ENCODE peak calls at places on chromosome 20, in seven cellular contexts. One of them, this sample, is unnamed.

GRCh38 chr20:11692567-11692966 is 225.1 kb upstream of the BTBD3 start:
- DNase-seq in GM23338: no peak
- DNase-seq in PC-3: no peak
- DNase-seq in neural progenitor cell: no peak
- DNase-seq in MM.1S: no peak
- DNase-seq in HCT116: no peak
- DNase-seq in hepatocyte: no peak
- DNase-seq in this sample: no peak

GRCh38 chr20:37992802-37993538 is 40.3 kb downstream of the TTI1 start:
- DNase-seq in GM23338: peak; percentile 46
- DNase-seq in PC-3: peak; percentile 86
- DNase-seq in neural progenitor cell: peak; percentile 47
- DNase-seq in HCT116: no peak
- DNase-seq in MM.1S: peak; percentile 49
- DNase-seq in hepatocyte: peak; percentile 69
- DNase-seq in this sample: peak; percentile 77

GRCh38 chr20:28562510-28562898 is 2695.0 kb upstream of the DEFB115 start:
- DNase-seq in MM.1S: no peak
- DNase-seq in hepatocyte: peak; percentile 5
- DNase-seq in PC-3: peak; percentile 52
- DNase-seq in neural progenitor cell: no peak
- DNase-seq in GM23338: peak; percentile 5
- DNase-seq in HCT116: no peak
- DNase-seq in this sample: peak; percentile 89

GRCh38 chr20:8812818-8813217 is 256.1 kb upstream of the PLCB4 start:
- DNase-seq in GM23338: peak; percentile 59
- DNase-seq in HCT116: no peak
- DNase-seq in neural progenitor cell: no peak
- DNase-seq in MM.1S: no peak
- DNase-seq in hepatocyte: no peak
- DNase-seq in PC-3: no peak
- DNase-seq in this sample: no peak

GRCh38 chr20:10216146-10216741 is 2.4 kb upstream of the SNAP25 start:
- DNase-seq in HCT116: no peak
- DNase-seq in GM23338: peak; percentile 8
- DNase-seq in MM.1S: no peak
- DNase-seq in hepatocyte: no peak
- DNase-seq in PC-3: no peak
- DNase-seq in neural progenitor cell: peak; percentile 25
- DNase-seq in this sample: no peak

GRCh38 chr20:58741384-58741783 is 48.8 kb downstream of the NPEPL1 start:
- DNase-seq in GM23338: no peak
- DNase-seq in PC-3: no peak
- DNase-seq in hepatocyte: no peak
- DNase-seq in HCT116: no peak
- DNase-seq in MM.1S: no peak
- DNase-seq in neural progenitor cell: no peak
- DNase-seq in this sample: no peak

GRCh38 chr20:50645253-50646068 is 45.9 kb downstream of the RIPOR3 start:
- DNase-seq in PC-3: peak; percentile 99
- DNase-seq in hepatocyte: peak; percentile 97
- DNase-seq in GM23338: peak; percentile 95
- DNase-seq in neural progenitor cell: peak; percentile 49
- DNase-seq in HCT116: peak; percentile 80
- DNase-seq in MM.1S: no peak
- DNase-seq in this sample: peak; percentile 95

GRCh38 chr20:48986899-48987298 is 59.2 kb upstream of the CSE1L start:
- DNase-seq in GM23338: no peak
- DNase-seq in neural progenitor cell: no peak
- DNase-seq in PC-3: peak; percentile 49
- DNase-seq in HCT116: no peak
- DNase-seq in MM.1S: no peak
- DNase-seq in hepatocyte: no peak
- DNase-seq in this sample: peak; percentile 12

GRCh38 chr20:7094438-7094997 is 327.0 kb downstream of the BMP2 start:
- DNase-seq in hepatocyte: peak; percentile 66
- DNase-seq in HCT116: peak; percentile 4
- DNase-seq in GM23338: peak; percentile 65
- DNase-seq in PC-3: peak; percentile 71
- DNase-seq in neural progenitor cell: peak; percentile 74
- DNase-seq in MM.1S: peak; percentile 32
- DNase-seq in this sample: peak; percentile 29

GRCh38 chr20:1377984-1378742 is 14.7 kb downstream of the FKBP1A start:
- DNase-seq in hepatocyte: no peak
- DNase-seq in neural progenitor cell: no peak
- DNase-seq in MM.1S: no peak
- DNase-seq in GM23338: no peak
- DNase-seq in PC-3: peak; percentile 96
- DNase-seq in HCT116: peak; percentile 26
- DNase-seq in this sample: peak; percentile 56

GRCh38 chr20:4875578-4876067 is 125.7 kb downstream of the SLC23A2 start:
- DNase-seq in HCT116: no peak
- DNase-seq in GM23338: no peak
- DNase-seq in neural progenitor cell: no peak
- DNase-seq in hepatocyte: no peak
- DNase-seq in MM.1S: no peak
- DNase-seq in PC-3: no peak
- DNase-seq in this sample: no peak

GRCh38 chr20:18288748-18289705 is 700 bp downstream of the ZNF133 start:
- DNase-seq in MM.1S: no peak
- DNase-seq in GM23338: peak; percentile 57
- DNase-seq in neural progenitor cell: peak; percentile 31
- DNase-seq in PC-3: no peak
- DNase-seq in hepatocyte: peak; percentile 26
- DNase-seq in HCT116: no peak
- DNase-seq in this sample: peak; percentile 66

GRCh38 chr20:56572178-56572577 is 39.1 kb downstream of the FAM209B start:
- DNase-seq in hepatocyte: no peak
- DNase-seq in MM.1S: no peak
- DNase-seq in HCT116: no peak
- DNase-seq in neural progenitor cell: no peak
- DNase-seq in GM23338: no peak
- DNase-seq in PC-3: no peak
- DNase-seq in this sample: peak; percentile 10

GRCh38 chr20:57919059-57919458 is 209.2 kb upstream of the PMEPA1 start:
- DNase-seq in neural progenitor cell: no peak
- DNase-seq in HCT116: no peak
- DNase-seq in PC-3: no peak
- DNase-seq in MM.1S: no peak
- DNase-seq in hepatocyte: peak; percentile 73
- DNase-seq in GM23338: no peak
- DNase-seq in this sample: no peak

GRCh38 chr20:57087102-57087501 is 179.3 kb downstream of the BMP7 start:
- DNase-seq in PC-3: peak; percentile 43
- DNase-seq in neural progenitor cell: no peak
- DNase-seq in HCT116: peak; percentile 56
- DNase-seq in GM23338: no peak
- DNase-seq in hepatocyte: no peak
- DNase-seq in MM.1S: no peak
- DNase-seq in this sample: no peak

GRCh38 chr20:32820698-32821378 is 1.1 kb downstream of the MAPRE1 start:
- DNase-seq in MM.1S: no peak
- DNase-seq in PC-3: no peak
- DNase-seq in hepatocyte: no peak
- DNase-seq in neural progenitor cell: peak; percentile 34
- DNase-seq in GM23338: no peak
- DNase-seq in HCT116: no peak
- DNase-seq in this sample: no peak

GRCh38 chr20:58054744-58055373 is 173.6 kb downstream of the ANKRD60 start:
- DNase-seq in MM.1S: no peak
- DNase-seq in HCT116: no peak
- DNase-seq in hepatocyte: peak; percentile 35
- DNase-seq in neural progenitor cell: peak; percentile 70
- DNase-seq in GM23338: peak; percentile 26
- DNase-seq in PC-3: no peak
- DNase-seq in this sample: peak; percentile 46

GRCh38 chr20:47221036-47221625 is 135.4 kb downstream of the ZMYND8 start:
- DNase-seq in PC-3: no peak
- DNase-seq in GM23338: no peak
- DNase-seq in neural progenitor cell: no peak
- DNase-seq in MM.1S: no peak
- DNase-seq in hepatocyte: no peak
- DNase-seq in HCT116: no peak
- DNase-seq in this sample: no peak

GRCh38 chr20:20490673-20491072 is 122.8 kb downstream of the INSM1 start:
- DNase-seq in PC-3: no peak
- DNase-seq in hepatocyte: no peak
- DNase-seq in neural progenitor cell: no peak
- DNase-seq in MM.1S: no peak
- DNase-seq in GM23338: no peak
- DNase-seq in HCT116: no peak
- DNase-seq in this sample: no peak
- TF ChIP-seq EZH2phosphoT487 in PC-3: no peak
- TF ChIP-seq EZH2phosphoT487 in hepatocyte: no peak
- TF ChIP-seq EZH2phosphoT487 in neural progenitor cell: no peak
- TF ChIP-seq EZH2phosphoT487 in MM.1S: no peak
- TF ChIP-seq EZH2phosphoT487 in GM23338: no peak
- TF ChIP-seq EZH2phosphoT487 in HCT116: no peak
- TF ChIP-seq EZH2phosphoT487 in this sample: no peak

DNA sequence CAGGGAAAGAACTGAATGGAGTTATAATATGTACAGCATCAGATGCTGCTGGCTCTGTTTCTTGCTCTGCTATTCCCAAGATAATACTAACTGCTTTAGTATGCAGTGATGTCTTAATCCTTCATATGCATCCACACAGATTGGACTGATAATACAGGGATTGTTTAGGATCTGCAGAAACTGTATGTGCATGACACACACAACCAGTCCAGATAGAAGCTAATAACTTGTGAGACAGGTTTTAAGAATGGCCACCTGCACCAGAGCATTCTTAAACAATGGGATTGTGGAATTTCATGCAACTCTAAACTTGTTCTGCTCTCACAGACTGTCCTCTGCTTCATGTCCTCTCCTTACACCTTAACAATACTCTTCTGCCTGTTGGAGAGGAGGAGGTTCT is 90.9 kb downstream of the SPTLC3 start:
- DNase-seq in MM.1S: no peak
- DNase-seq in HCT116: no peak
- DNase-seq in neural progenitor cell: no peak
- DNase-seq in PC-3: peak; percentile 57
- DNase-seq in GM23338: no peak
- DNase-seq in hepatocyte: no peak
- DNase-seq in this sample: no peak
- H3K4me2 ChIP-seq in MM.1S: no peak overlapping the region
- H3K4me2 ChIP-seq in HCT116: no peak overlapping the region
- H3K4me2 ChIP-seq in neural progenitor cell: no peak overlapping the region
- H3K4me2 ChIP-seq in PC-3: no peak overlapping the region
- H3K4me2 ChIP-seq in GM23338: no peak overlapping the region
- H3K4me2 ChIP-seq in hepatocyte: no peak overlapping the region
- H3K4me2 ChIP-seq in this sample: no peak overlapping the region

GRCh38 chr20:63416631-63417030 is 55.5 kb upstream of the CHRNA4 start:
- DNase-seq in neural progenitor cell: no peak
- DNase-seq in MM.1S: no peak
- DNase-seq in hepatocyte: no peak
- DNase-seq in PC-3: no peak
- DNase-seq in GM23338: no peak
- DNase-seq in HCT116: no peak
- DNase-seq in this sample: no peak

GRCh38 chr20:63418617-63419016 is 53.8 kb downstream of the KCNQ2 start:
- DNase-seq in GM23338: no peak
- DNase-seq in hepatocyte: no peak
- DNase-seq in neural progenitor cell: no peak
- DNase-seq in MM.1S: no peak
- DNase-seq in PC-3: no peak
- DNase-seq in HCT116: no peak
- DNase-seq in this sample: no peak

GRCh38 chr20:63419299-63419698 is 53.2 kb downstream of the KCNQ2 start:
- DNase-seq in hepatocyte: no peak
- DNase-seq in GM23338: no peak
- DNase-seq in PC-3: no peak
- DNase-seq in HCT116: no peak
- DNase-seq in neural progenitor cell: no peak
- DNase-seq in MM.1S: no peak
- DNase-seq in this sample: no peak

GRCh38 chr20:63416109-63416430 is 54.9 kb upstream of the CHRNA4 start:
- DNase-seq in hepatocyte: no peak
- DNase-seq in PC-3: no peak
- DNase-seq in neural progenitor cell: no peak
- DNase-seq in HCT116: no peak
- DNase-seq in MM.1S: no peak
- DNase-seq in GM23338: no peak
- DNase-seq in this sample: no peak

DNA sequence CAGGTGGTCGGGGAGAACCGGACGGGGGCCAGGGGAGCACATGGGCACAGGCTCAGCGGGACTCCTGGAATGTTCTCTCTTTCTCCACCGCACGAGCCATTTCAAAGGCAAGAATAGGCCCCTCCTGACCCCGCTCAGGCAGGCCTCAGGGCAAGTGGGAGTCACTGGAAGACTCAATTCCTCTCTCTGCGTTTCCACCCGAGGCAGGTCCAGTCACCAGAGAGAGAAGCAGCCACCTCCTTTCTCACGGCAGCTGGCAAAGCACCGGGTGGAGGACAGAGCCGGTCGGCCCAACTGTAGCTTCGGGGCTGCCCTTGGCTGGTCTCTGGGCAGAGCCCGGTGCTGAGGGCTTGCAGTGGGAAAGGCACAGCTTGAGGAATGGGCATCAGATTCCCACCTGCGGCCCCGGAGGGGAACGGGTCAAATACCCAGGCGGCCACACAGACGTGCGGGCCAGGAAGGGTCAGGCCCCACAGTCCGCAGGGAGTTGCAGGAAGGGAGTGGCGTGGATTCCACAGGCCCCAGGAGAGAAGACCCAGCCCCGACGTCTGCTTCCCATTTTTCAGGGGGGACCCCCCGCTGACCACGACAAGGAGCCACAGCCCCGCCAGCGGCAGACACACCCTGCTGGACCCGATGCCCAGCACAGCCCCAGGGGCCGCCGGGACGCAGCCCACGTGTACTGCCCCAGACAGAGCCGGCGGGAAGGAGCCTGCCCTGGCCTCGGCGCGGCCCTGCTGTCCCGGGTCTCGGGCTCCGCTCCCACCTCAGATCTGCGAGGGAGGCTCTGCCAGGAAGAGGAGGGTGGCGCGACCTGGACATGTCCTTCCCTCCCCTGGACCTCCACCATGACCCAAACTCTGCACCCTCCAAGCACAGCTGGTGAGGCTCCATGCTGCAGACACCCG is 55.0 kb downstream of the KCNQ2 start:
- DNase-seq in HCT116: no peak
- DNase-seq in MM.1S: no peak
- DNase-seq in PC-3: no peak
- DNase-seq in hepatocyte: no peak
- DNase-seq in GM23338: no peak
- DNase-seq in neural progenitor cell: peak; percentile 29
- DNase-seq in this sample: no peak
- TF ChIP-seq EZH2 in HCT116: no peak
- TF ChIP-seq EZH2 in MM.1S: no peak
- TF ChIP-seq EZH2 in PC-3: no peak
- TF ChIP-seq EZH2 in hepatocyte: no peak
- TF ChIP-seq EZH2 in GM23338: no peak
- TF ChIP-seq EZH2 in neural progenitor cell: no peak
- TF ChIP-seq EZH2 in this sample: no peak

DNA sequence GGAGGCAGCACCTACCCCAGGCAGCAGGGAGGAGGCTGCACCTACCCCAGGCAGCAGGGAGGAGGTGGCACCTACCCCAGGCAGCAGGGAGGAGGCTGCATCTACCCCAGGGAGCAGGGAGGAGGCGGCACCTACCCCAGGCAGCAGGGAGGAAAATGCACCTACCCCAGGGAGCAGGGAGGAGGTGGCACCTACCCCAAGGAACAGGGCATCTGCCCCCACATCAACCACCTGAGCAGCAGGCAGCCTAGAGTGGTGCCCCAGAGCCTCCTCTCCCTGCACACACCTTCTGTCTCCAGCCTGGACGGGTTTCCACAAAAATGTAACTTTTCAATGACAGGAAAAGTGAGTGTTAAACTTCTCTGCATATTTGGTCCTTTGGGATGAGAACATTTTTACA is 10.2 kb downstream of the KCNQ2 start:
- DNase-seq in hepatocyte: no peak
- DNase-seq in PC-3: no peak
- DNase-seq in GM23338: no peak
- DNase-seq in MM.1S: no peak
- DNase-seq in neural progenitor cell: no peak
- DNase-seq in HCT116: no peak
- DNase-seq in this sample: no peak
- TF ChIP-seq EZH2phosphoT487 in hepatocyte: no peak
- TF ChIP-seq EZH2phosphoT487 in PC-3: no peak
- TF ChIP-seq EZH2phosphoT487 in GM23338: no peak
- TF ChIP-seq EZH2phosphoT487 in MM.1S: no peak
- TF ChIP-seq EZH2phosphoT487 in neural progenitor cell: no peak
- TF ChIP-seq EZH2phosphoT487 in HCT116: no peak
- TF ChIP-seq EZH2phosphoT487 in this sample: no peak